ENCODE peak calls at places on chromosomes 12 and 14, in nine cellular contexts. Q is stimulated activated CD4-positive, alpha-beta T cell treated with anti-CD3 and anti-CD28 coated beads, Interleukin-1b, Interleukin-23, amount 100 ng/mL, for 24 hours; R is osteocyte; L is left ventricle myocardium inferior; W is H4; A is GM10248; K is NT2/D1; Y is cardiac fibroblast; M is suprapubic skin. X is an unnamed sample.

GRCh38 chr12:14937689-14938088 is 648 bp downstream of the ERP27 start:
- DNase-seq in Q (no peak), R (no peak), L (no peak), W (no peak), A (peak; percentile 22), K (no peak), Y (no peak), M (no peak), X (no peak)

GRCh38 chr12:74619886-74620285 is 82.3 kb downstream of the ATXN7L3B start:
- DNase-seq in Q (no peak), R (no peak), L (no peak), W (no peak), A (no peak), K (no peak), Y (no peak), M (no peak), X (no peak)

GRCh38 chr12:68189766-68190700 is 30.5 kb upstream of the IFNG start:
- DNase-seq in Q (no peak), R (no peak), L (no peak), W (peak; percentile 84), A (no peak), K (no peak), Y (peak; percentile 23), M (no peak), X (no peak)

GRCh38 chr12:11130999-11131398 is 3.4 kb downstream of the TAS2R30 start:
- DNase-seq in Q (no peak), R (no peak), L (no peak), W (no peak), A (no peak), K (no peak), Y (no peak), M (no peak), X (no peak)

GRCh38 chr12:127655691-127656090 is 611.3 kb upstream of the TMEM132C start:
- DNase-seq in Q (no peak), R (no peak), L (no peak), W (no peak), A (no peak), K (no peak), Y (no peak), M (no peak), X (no peak)

GRCh38 chr12:130031571-130032189 is 127.9 kb upstream of the TMEM132D start:
- DNase-seq in Q (peak; percentile 36), R (no peak), L (peak; percentile 29), W (peak; percentile 44), A (peak; percentile 65), K (peak; percentile 67), Y (peak; percentile 16), M (no peak), X (no peak)

GRCh38 chr14:75579882-75580281 is 1.5 kb downstream of the FLVCR2 start:
- DNase-seq in Q (no peak), R (no peak), L (peak; percentile 31), W (no peak), A (no peak), K (no peak), Y (peak; percentile 29), M (no peak), X (no peak)

GRCh38 chr12:20101046-20101445 is 267.3 kb upstream of the PDE3A start:
- DNase-seq in Q (no peak), R (no peak), L (peak; percentile 55), W (no peak), A (no peak), K (no peak), Y (peak; percentile 30), M (no peak), X (no peak)

GRCh38 chr12:30692470-30692869 is 3.2 kb downstream of the IPO8 start:
- DNase-seq in Q (no peak), R (no peak), L (no peak), W (no peak), A (no peak), K (no peak), Y (peak; percentile 21), M (no peak), X (no peak)

GRCh38 chr12:122276242-122276641 is 9.9 kb upstream of the VPS33A start:
- DNase-seq in Q (no peak), R (no peak), L (no peak), W (no peak), A (no peak), K (no peak), Y (no peak), M (no peak), X (no peak)

GRCh38 chr12:82174383-82174782 is 183.8 kb downstream of the CCDC59 start:
- DNase-seq in Q (no peak), R (no peak), L (no peak), W (no peak), A (no peak), K (no peak), Y (no peak), M (no peak), X (no peak)

GRCh38 chr14:98819132-98819866 is 452.7 kb downstream of the BCL11B start:
- DNase-seq in Q (no peak), R (no peak), L (no peak), W (no peak), A (no peak), K (peak; percentile 38), Y (no peak), M (no peak), X (no peak)

GRCh38 chr12:85951823-85952222 is 77.7 kb downstream of the NTS start:
- DNase-seq in Q (no peak), R (no peak), L (no peak), W (peak; percentile 6), A (no peak), K (no peak), Y (peak; percentile 19), M (no peak), X (no peak)

GRCh38 chr12:30296486-30296885 is 399.2 kb downstream of the IPO8 start:
- DNase-seq in Q (no peak), R (no peak), L (no peak), W (no peak), A (no peak), K (no peak), Y (no peak), M (no peak), X (no peak)

GRCh38 chr12:76719171-76719631 is 44.7 kb upstream of the ZDHHC17 start:
- DNase-seq in Q (no peak), R (no peak), L (no peak), W (no peak), A (no peak), K (no peak), Y (peak; percentile 8), M (no peak), X (no peak)

GRCh38 chr12:53734425-53734824 is 7.2 kb upstream of the CALCOCO1 start:
- DNase-seq in Q (no peak), R (no peak), L (no peak), W (no peak), A (no peak), K (no peak), Y (no peak), M (no peak), X (no peak)

GRCh38 chr12:94304012-94304411 is 155.6 kb downstream of the PLXNC1 start:
- DNase-seq in Q (no peak), R (no peak), L (no peak), W (no peak), A (no peak), K (no peak), Y (no peak), M (no peak), X (no peak)

GRCh38 chr12:53071591-53072551 is 7.3 kb downstream of the SPRYD3 start:
- DNase-seq in Q (no peak), R (no peak), L (peak; percentile 87), W (no peak), A (no peak), K (no peak), Y (peak; percentile 90), M (peak; percentile 86), X (no peak)

GRCh38 chr12:53842686-53843085 is 90.9 kb upstream of the CISTR start:
- DNase-seq in Q (no peak), R (no peak), L (no peak), W (no peak), A (no peak), K (no peak), Y (no peak), M (no peak), X (no peak)

GRCh38 chr14:76396714-76397187 is 20.8 kb downstream of the ESRRB start:
- DNase-seq in Q (no peak), R (no peak), L (no peak), W (no peak), A (no peak), K (no peak), Y (no peak), M (no peak), X (no peak)

GRCh38 chr14:68248481-68249255 is 429.1 kb downstream of the RAD51B start:
- DNase-seq in Q (no peak), R (no peak), L (no peak), W (peak; percentile 81), A (peak; percentile 47), K (peak; percentile 43), Y (peak; percentile 93), M (no peak), X (no peak)

GRCh38 chr14:97703006-97703760 is 906.0 kb downstream of the VRK1 start:
- DNase-seq in Q (no peak), R (no peak), L (no peak), W (no peak), A (no peak), K (no peak), Y (no peak), M (no peak), X (no peak)

GRCh38 chr12:103334447-103334846 is 161.3 kb downstream of the C12orf42 start:
- DNase-seq in Q (no peak), R (no peak), L (no peak), W (no peak), A (no peak), K (no peak), Y (no peak), M (no peak), X (no peak)

GRCh38 chr14:101110729-101111619 is 207.5 kb upstream of the RTL1 start:
- DNase-seq in Q (no peak), R (peak; percentile 78), L (no peak), W (no peak), A (no peak), K (no peak), Y (no peak), M (peak; percentile 58), X (no peak)

GRCh38 chr14:44505588-44505987 is 1.5 kb downstream of the FSCB start:
- DNase-seq in Q (no peak), R (no peak), L (no peak), W (no peak), A (no peak), K (peak; percentile 1), Y (no peak), M (no peak), X (no peak)

GRCh38 chr14:76644875-76645518 is 116.3 kb upstream of the VASH1 start:
- DNase-seq in Q (no peak), R (no peak), L (peak; percentile 19), W (peak; percentile 36), A (peak; percentile 52), K (peak; percentile 40), Y (peak; percentile 29), M (no peak), X (no peak)

GRCh38 chr14:79044894-79045624 is 874.9 kb downstream of the NRXN3 start:
- DNase-seq in Q (no peak), R (no peak), L (no peak), W (peak; percentile 83), A (no peak), K (peak; percentile 42), Y (peak; percentile 1), M (no peak), X (no peak)

GRCh38 chr12:32437095-32437515 is 37.7 kb downstream of the FGD4 start:
- DNase-seq in Q (no peak), R (no peak), L (no peak), W (peak; percentile 82), A (no peak), K (no peak), Y (peak; percentile 88), M (no peak), X (no peak)

GRCh38 chr12:54009171-54010052 is 627 bp downstream of the HOXC8 start:
- DNase-seq in Q (no peak), R (no peak), L (no peak), W (no peak), A (no peak), K (no peak), Y (no peak), M (no peak), X (no peak)

GRCh38 chr12:112153181-112153899 is 28.0 kb downstream of the TRAFD1 start:
- DNase-seq in Q (no peak), R (peak; percentile 63), L (no peak), W (no peak), A (no peak), K (no peak), Y (no peak), M (no peak), X (no peak)

GRCh38 chr12:40152783-40153383 is 47.0 kb upstream of the SLC2A13 start:
- DNase-seq in Q (peak; percentile 28), R (no peak), L (peak; percentile 30), W (no peak), A (no peak), K (peak; percentile 27), Y (peak; percentile 58), M (no peak), X (no peak)